ENCODE peak calls at places on chromosomes 7 and 10, in six cellular contexts. W is HCT116, S is GM12878, F is Panc1, Q is K562, M is GM23338. T is an unnamed sample.
A peak's percentile ranks its signal among the peaks of the same experiment; 100 is the strongest.

GRCh38 chr7:39609084-39609461 is 14.3 kb upstream of the RALA start:
- ATAC-seq in W (no peak), S (no peak), F (no peak), Q (no peak), M (no peak), T (peak; percentile 59)

GRCh38 chr10:63603709-63604445 is 82.7 kb downstream of the REEP3 start:
- ATAC-seq in W (no peak), S (peak; percentile 41), F (no peak), Q (no peak), M (no peak), T (no peak)

GRCh38 chr10:99775850-99776249 is 6.6 kb upstream of the ABCC2 start:
- ATAC-seq in W (peak; percentile 46), S (no peak), F (peak; percentile 39), Q (no peak), M (no peak), T (peak; percentile 67)

GRCh38 chr10:119197921-119198320 is 9.4 kb upstream of the GRK5 start:
- ATAC-seq in W (peak; percentile 28), S (no peak), F (no peak), Q (no peak), M (no peak), T (no peak)

GRCh38 chr10:98361636-98362035 is 53.3 kb downstream of the PYROXD2 start:
- ATAC-seq in W (no peak), S (no peak), F (no peak), Q (no peak), M (no peak), T (no peak)

GRCh38 chr7:128890306-128891109 is 20.0 kb downstream of the KCP start:
- ATAC-seq in W (peak; percentile 75), S (no peak), F (peak; percentile 71), Q (peak; percentile 30), M (peak; percentile 16), T (peak; percentile 29)

GRCh38 chr7:45066409-45066808 is 22.4 kb downstream of the NACAD start:
- ATAC-seq in W (no peak), S (no peak), F (no peak), Q (no peak), M (no peak), T (no peak)

GRCh38 chr7:133358728-133359127 is 105.8 kb downstream of the EXOC4 start:
- ATAC-seq in W (no peak), S (no peak), F (no peak), Q (no peak), M (no peak), T (no peak)

GRCh38 chr7:100519580-100519979 is 19.4 kb upstream of the AGFG2 start:
- ATAC-seq in W (no peak), S (no peak), F (no peak), Q (no peak), M (no peak), T (no peak)

GRCh38 chr7:6658618-6659345 is 21.7 kb downstream of the ZNF316 start:
- ATAC-seq in W (no peak), S (no peak), F (peak; percentile 59), Q (peak; percentile 46), M (peak; percentile 13), T (no peak)

GRCh38 chr7:55207423-55207822 is 157.7 kb upstream of the LANCL2 start:
- ATAC-seq in W (no peak), S (no peak), F (no peak), Q (no peak), M (no peak), T (no peak)

GRCh38 chr7:3200504-3200903 is 100.5 kb upstream of the SDK1 start:
- ATAC-seq in W (peak; percentile 92), S (peak; percentile 67), F (no peak), Q (peak; percentile 68), M (peak; percentile 94), T (no peak)

GRCh38 chr7:958221-959200 is 4.0 kb upstream of the ADAP1 start:
- ATAC-seq in W (no peak), S (no peak), F (no peak), Q (no peak), M (peak; percentile 15), T (no peak)

GRCh38 chr7:140275069-140275961 is 98.5 kb upstream of the KDM7A start:
- ATAC-seq in W (no peak), S (no peak), F (no peak), Q (peak; percentile 86), M (no peak), T (peak; percentile 79)

GRCh38 chr7:5635461-5636445 is 145.7 kb downstream of the RNF216 start:
- ATAC-seq in W (no peak), S (no peak), F (no peak), Q (no peak), M (no peak), T (no peak)

GRCh38 chr7:38375453-38375852 is 102.0 kb upstream of the TARP start:
- ATAC-seq in W (no peak), S (no peak), F (no peak), Q (no peak), M (no peak), T (no peak)

GRCh38 chr7:73509463-73509862 is 12.6 kb downstream of the BAZ1B start:
- ATAC-seq in W (no peak), S (no peak), F (peak; percentile 40), Q (no peak), M (no peak), T (no peak)

GRCh38 chr7:69186974-69187373 is 411.3 kb upstream of the AUTS2 start:
- ATAC-seq in W (no peak), S (no peak), F (no peak), Q (no peak), M (no peak), T (no peak)

GRCh38 chr10:128018236-128018635 is 108.0 kb downstream of the MKI67 start:
- ATAC-seq in W (no peak), S (peak; percentile 19), F (no peak), Q (no peak), M (no peak), T (peak; percentile 35)

GRCh38 chr7:117119192-117119924 is 166.1 kb downstream of the ST7 start:
- ATAC-seq in W (peak; percentile 67), S (peak; percentile 75), F (peak; percentile 76), Q (peak; percentile 82), M (peak; percentile 60), T (peak; percentile 28)

GRCh38 chr10:33813415-33813814 is 478.9 kb upstream of the NRP1 start:
- ATAC-seq in W (no peak), S (no peak), F (no peak), Q (no peak), M (no peak), T (no peak)

GRCh38 chr10:11472158-11472753 is 139.2 kb downstream of the USP6NL start:
- ATAC-seq in W (peak; percentile 96), S (peak; percentile 99), F (peak; percentile 83), Q (peak; percentile 99), M (peak; percentile 69), T (peak; percentile 76)

GRCh38 chr10:61857746-61858145 is 43.8 kb upstream of the ARID5B start:
- ATAC-seq in W (no peak), S (no peak), F (no peak), Q (no peak), M (no peak), T (no peak)

GRCh38 chr7:50589362-50589761 is 24.2 kb upstream of the DDC start:
- ATAC-seq in W (no peak), S (no peak), F (no peak), Q (peak; percentile 42), M (no peak), T (no peak)

GRCh38 chr7:102395958-102396709 is at the start of gene PRKRIP1:
- ATAC-seq in W (peak; percentile 90), S (peak; percentile 99), F (peak; percentile 96), Q (peak; percentile 97), M (peak; percentile 96), T (peak; percentile 92)

DNA sequence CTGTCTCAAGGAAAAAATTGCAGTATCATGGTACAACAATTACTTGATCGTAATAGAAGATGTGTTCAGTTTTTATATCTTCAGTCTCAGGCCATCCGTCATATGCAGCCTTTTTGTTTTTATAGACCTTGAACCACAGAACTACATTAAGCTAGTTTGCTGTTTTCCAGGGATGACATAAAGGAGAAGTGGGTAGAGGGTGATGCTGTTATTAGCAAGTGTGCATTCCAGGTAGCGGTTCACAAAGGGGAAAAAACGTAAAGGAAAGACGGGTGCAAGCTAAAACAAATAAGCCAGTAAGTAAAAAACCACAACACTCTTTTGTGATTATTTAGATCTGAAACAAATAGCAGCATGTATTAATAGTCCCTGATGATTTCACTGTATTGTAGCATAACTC is 71.7 kb downstream of the BMPR1A start:
- ATAC-seq in W (no peak), S (no peak), F (no peak), Q (no peak), M (no peak), T (no peak)
- H3K4me1 ChIP-seq in W (peaks cover 7% of the 10 kb centered on the region), S (no peaks in the 10 kb centered on the region), F (no peaks in the 10 kb centered on the region), Q (peaks cover 3% of the 10 kb centered on the region), M (peaks cover 70% of the 10 kb centered on the region), T (peaks cover 82% of the 10 kb centered on the region)

DNA sequence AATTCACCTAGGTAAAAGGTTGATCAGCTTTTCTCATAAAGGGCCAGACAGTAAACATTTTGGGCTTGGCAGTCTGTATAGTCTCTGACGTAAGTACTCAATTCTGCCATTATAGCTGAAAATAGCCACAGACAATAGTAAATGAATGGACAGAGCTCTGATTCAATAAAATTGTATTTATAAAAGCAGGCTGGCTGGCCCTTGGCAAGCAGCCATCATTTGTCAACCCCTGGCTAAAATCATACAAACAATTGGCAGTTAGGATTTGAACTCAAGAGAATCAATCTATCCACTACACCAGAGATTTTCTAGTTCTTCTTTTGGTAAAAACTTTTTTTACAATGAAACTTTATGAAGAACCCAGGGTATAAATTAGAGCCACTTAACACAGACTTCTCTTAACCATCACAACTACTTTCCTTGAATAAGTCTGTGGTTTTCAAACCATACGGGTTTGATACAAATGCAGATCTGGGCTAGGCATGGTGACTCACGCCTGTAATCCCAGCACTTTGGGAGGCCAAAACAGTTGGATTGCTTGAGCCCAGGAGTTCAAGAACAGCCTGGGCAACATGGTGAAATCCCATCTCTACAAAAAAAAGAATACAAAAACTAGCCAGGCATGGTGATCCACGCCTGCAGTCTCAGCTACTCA is 124.5 kb downstream of the SLC16A9 start:
- ATAC-seq in W (no peak), S (no peak), F (no peak), Q (no peak), M (no peak), T (no peak)
- TF ChIP-seq POLR2AphosphoS5 in W (no peak), S (no peak), F (no peak), Q (no peak), M (no peak), T (no peak)

DNA sequence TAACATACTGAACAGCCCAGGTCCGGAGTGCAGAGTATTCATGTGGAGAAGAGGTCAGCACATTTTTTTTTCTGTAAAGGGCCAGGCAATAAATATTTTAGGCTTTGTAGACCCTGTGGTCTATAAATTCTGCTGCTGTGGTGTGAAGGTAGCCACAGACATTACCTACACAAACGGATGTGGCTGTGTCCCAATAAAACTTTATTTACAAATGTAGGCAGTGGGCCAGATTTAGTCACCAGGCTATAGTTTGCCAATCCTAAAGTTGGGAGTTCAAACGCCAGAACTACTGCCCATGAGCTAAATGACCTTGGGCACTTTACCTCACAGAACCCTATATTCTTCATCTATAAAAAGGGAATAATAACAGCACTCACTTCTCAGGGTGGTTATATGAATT is 13.4 kb downstream of the FAM53B start:
- ATAC-seq in W (no peak), S (no peak), F (no peak), Q (no peak), M (no peak), T (no peak)
- H3K4me1 ChIP-seq in W (no peaks in the 10 kb centered on the region), S (peaks cover 59% of the 10 kb centered on the region), F (peaks cover 25% of the 10 kb centered on the region), Q (peaks cover 4% of the 10 kb centered on the region), M (peaks cover 5% of the 10 kb centered on the region), T (peaks cover 54% of the 10 kb centered on the region)

DNA sequence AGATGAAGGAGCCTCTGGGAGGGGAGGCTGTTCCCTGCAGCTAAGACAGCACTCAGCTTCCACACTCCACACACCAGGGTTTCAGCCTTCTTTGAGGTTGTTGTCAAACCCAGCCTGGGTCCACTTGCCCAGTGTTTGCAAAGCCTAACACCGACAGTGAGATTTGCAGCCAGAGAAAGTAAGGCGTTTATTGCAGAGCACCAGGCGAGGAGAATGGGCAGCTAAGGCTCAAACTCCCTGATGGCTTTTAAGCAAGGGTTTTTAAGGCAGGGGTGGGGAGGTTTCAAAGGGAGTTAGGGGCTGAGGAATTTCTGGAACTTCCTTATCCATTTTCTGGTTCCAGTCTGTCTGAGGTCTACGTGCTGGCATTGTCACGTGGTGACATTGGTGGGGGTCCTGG is 4.7 kb upstream of the ZNF775 start:
- ATAC-seq in W (no peak), S (no peak), F (no peak), Q (no peak), M (no peak), T (no peak)
- TF ChIP-seq POLR2AphosphoS5 in W (no peak), S (no peak), F (no peak), Q (no peak), M (no peak), T (no peak)

T was measured in gastroesophageal sphincter.